ENCODE peak calls at places on chromosomes 5 and 9, in eight cellular contexts. H, C, V, Q, G, N, O and S are unnamed samples.

GRCh38 chr5:72860499-72860898 is 44.0 kb downstream of the TNPO1 start:
- DNase-seq in H (no peak), C (no peak), V (no peak), Q (no peak), G (no peak), N (no peak), O (peak; percentile 31), S (no peak)

GRCh38 chr9:35914307-35914807 is 5.1 kb downstream of the SPAAR start:
- DNase-seq in H (peak; percentile 85), C (peak; percentile 74), V (peak; percentile 56), Q (no peak), G (peak; percentile 75), N (no peak), O (peak; percentile 69), S (no peak)

GRCh38 chr9:135611142-135611874 is 28.0 kb downstream of the GLT6D1 start:
- DNase-seq in H (no peak), C (no peak), V (no peak), Q (no peak), G (no peak), N (no peak), O (no peak), S (peak; percentile 1)

GRCh38 chr9:16918920-16919319 is 48.5 kb upstream of the BNC2 start:
- DNase-seq in H (no peak), C (no peak), V (no peak), Q (no peak), G (no peak), N (no peak), O (peak; percentile 57), S (no peak)

GRCh38 chr9:94212531-94212930 is 46.6 kb upstream of the ZNF169 start:
- DNase-seq in H (no peak), C (no peak), V (no peak), Q (no peak), G (no peak), N (no peak), O (no peak), S (no peak)

GRCh38 chr9:99073347-99073746 is 31.6 kb upstream of the TGFBR1 start:
- DNase-seq in H (no peak), C (no peak), V (no peak), Q (no peak), G (no peak), N (no peak), O (no peak), S (no peak)

GRCh38 chr5:93188876-93189485 is 392.0 kb downstream of the NR2F1-AS1 start:
- DNase-seq in H (no peak), C (no peak), V (no peak), Q (no peak), G (no peak), N (no peak), O (no peak), S (no peak)

GRCh38 chr5:72171667-72172066 is 64.4 kb downstream of the MAP1B start:
- DNase-seq in H (no peak), C (no peak), V (no peak), Q (no peak), G (no peak), N (no peak), O (no peak), S (no peak)

GRCh38 chr5:56003179-56003578 is 8.4 kb upstream of the IL6ST start:
- DNase-seq in H (peak; percentile 90), C (peak; percentile 68), V (peak; percentile 54), Q (peak; percentile 15), G (peak; percentile 75), N (no peak), O (no peak), S (no peak)

GRCh38 chr5:172479034-172479783 is 24.9 kb upstream of the SH3PXD2B start:
- DNase-seq in H (peak; percentile 89), C (peak; percentile 83), V (peak; percentile 87), Q (peak; percentile 81), G (peak; percentile 86), N (peak; percentile 67), O (peak; percentile 81), S (peak; percentile 62)

GRCh38 chr9:6822696-6823095 is 64.9 kb downstream of the KDM4C start:
- DNase-seq in H (no peak), C (no peak), V (no peak), Q (no peak), G (no peak), N (no peak), O (no peak), S (no peak)

GRCh38 chr5:1805736-1806135 is 4.5 kb downstream of the NDUFS6 start:
- DNase-seq in H (no peak), C (no peak), V (no peak), Q (no peak), G (no peak), N (no peak), O (no peak), S (no peak)

GRCh38 chr5:170603578-170604565 is 100.1 kb downstream of the KCNIP1 start:
- DNase-seq in H (peak; percentile 46), C (no peak), V (no peak), Q (peak; percentile 22), G (peak; percentile 30), N (no peak), O (peak; percentile 34), S (no peak)

GRCh38 chr9:4298255-4299005 is 1.4 kb downstream of the GLIS3 start:
- DNase-seq in H (no peak), C (peak; percentile 43), V (peak; percentile 49), Q (no peak), G (peak; percentile 56), N (no peak), O (peak; percentile 53), S (peak; percentile 31)

GRCh38 chr5:172282277-172283019 is 1.1 kb downstream of the UBTD2 start:
- DNase-seq in H (no peak), C (no peak), V (no peak), Q (no peak), G (no peak), N (no peak), O (peak; percentile 34), S (no peak)

GRCh38 chr9:36264896-36265295 is 6.6 kb upstream of the GNE start:
- DNase-seq in H (no peak), C (no peak), V (no peak), Q (no peak), G (no peak), N (no peak), O (no peak), S (no peak)

DNA sequence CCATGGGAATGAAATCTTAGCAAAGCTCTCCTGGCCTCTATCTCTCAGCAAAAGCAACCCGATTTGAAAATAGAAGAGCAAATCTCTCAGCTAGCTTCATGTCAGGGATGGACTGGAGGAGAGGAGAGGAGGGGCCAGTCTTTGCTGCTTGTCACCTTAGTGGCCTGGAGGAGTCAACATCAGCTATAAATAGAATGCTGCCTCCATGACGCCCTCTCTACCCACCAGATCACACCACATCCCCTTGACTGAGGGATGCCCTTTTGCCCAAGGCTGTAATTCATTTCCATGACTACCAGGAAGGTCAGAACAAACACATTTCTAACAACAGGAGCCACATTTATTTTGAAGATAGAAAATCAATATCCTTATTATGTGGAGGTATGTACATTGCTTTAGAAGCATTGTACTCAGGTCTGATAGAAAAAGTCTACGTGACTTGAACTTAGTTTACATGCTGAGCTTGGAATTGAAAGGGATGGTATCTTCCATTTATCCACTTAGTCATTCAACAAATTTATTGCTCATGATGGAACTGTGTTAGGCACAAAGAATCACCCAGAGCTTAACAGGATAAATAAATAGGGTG is 92.4 kb upstream of the LIFR start:
- DNase-seq in H (no peak), C (no peak), V (no peak), Q (no peak), G (no peak), N (no peak), O (no peak), S (no peak)
- TF ChIP-seq POLR2AphosphoS5 in H (no peak), C (no peak), V (no peak), Q (no peak), G (no peak), N (no peak), O (no peak), S (no peak)

DNA sequence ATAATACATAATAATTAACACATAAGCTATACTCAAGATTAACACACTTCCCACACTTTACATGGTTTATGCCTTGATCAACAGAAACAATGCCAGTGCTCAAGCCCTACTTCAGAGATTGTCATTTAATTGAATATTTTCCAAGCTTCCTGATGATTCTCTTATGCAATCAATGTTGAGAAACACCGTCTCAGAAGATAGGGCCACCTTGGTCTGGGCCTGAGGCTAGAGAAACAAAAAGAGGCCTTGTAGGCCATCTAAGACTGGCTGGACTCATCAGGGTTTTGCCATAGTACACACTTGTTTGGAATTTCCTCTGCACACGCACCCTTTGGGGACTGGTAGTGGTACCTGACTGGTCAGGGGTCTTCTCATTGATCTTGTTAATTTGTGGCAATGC is 16.3 kb downstream of the C9orf152 start:
- DNase-seq in H (no peak), C (no peak), V (no peak), Q (no peak), G (no peak), N (no peak), O (no peak), S (no peak)
- H3K4me1 ChIP-seq in H (peaks cover 81% of the 10 kb centered on the region), C (peaks cover 44% of the 10 kb centered on the region), V (peaks cover 39% of the 10 kb centered on the region), Q (peaks cover 20% of the 10 kb centered on the region), G (peaks cover 69% of the 10 kb centered on the region), N (peaks cover 3% of the 10 kb centered on the region), O (no peaks in the 10 kb centered on the region), S (no peaks in the 10 kb centered on the region)

GRCh38 chr5:148401604-148402003 is 17.8 kb downstream of the FBXO38 start:
- DNase-seq in H (no peak), C (no peak), V (no peak), Q (no peak), G (no peak), N (no peak), O (peak; percentile 89), S (no peak)

GRCh38 chr5:148395031-148395430 is 11.3 kb downstream of the FBXO38 start:
- DNase-seq in H (peak; percentile 17), C (no peak), V (no peak), Q (no peak), G (no peak), N (no peak), O (no peak), S (no peak)

GRCh38 chr5:148394587-148395019 is 10.8 kb downstream of the FBXO38 start:
- DNase-seq in H (peak; percentile 88), C (no peak), V (no peak), Q (no peak), G (no peak), N (no peak), O (no peak), S (no peak)

GRCh38 chr5:148397968-148398595 is 14.3 kb downstream of the FBXO38 start:
- DNase-seq in H (peak; percentile 58), C (no peak), V (peak; percentile 32), Q (no peak), G (no peak), N (no peak), O (no peak), S (no peak)

DNA sequence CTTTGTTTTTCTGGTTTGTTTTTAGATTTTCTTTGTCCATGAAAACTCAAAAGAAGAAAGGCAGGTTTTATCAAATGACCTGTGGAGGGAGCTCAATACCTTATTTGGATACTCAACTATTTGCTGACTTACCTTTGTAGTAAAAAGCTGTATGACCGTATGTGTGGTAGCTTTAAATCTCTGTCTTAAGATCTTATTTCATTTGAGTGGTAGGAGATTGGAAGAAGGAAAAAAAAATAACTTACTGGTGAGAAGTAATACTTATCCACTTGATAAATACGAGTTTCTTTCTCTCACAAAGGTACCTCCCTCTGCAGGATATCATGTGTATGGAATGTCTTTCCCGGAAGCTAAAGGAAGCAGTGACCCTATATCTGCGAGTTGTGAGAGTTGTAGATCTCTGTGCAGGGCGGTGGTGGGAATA is 15.0 kb downstream of the FBXO38 start:
- DNase-seq in H (peak; percentile 9), C (no peak), V (no peak), Q (no peak), G (no peak), N (no peak), O (peak; percentile 61), S (no peak)
- H3K27ac ChIP-seq in H (peak overlapping the region; percentile 7), C (peak overlapping the region; percentile 68), V (no peak overlapping the region), Q (no peak overlapping the region), G (no peak overlapping the region), N (no peak overlapping the region), O (peak overlapping the region; percentile 55), S (no peak overlapping the region)

GRCh38 chr5:104573979-104574709 is 1011.6 kb upstream of the NUDT12 start:
- DNase-seq in H (no peak), C (no peak), V (no peak), Q (no peak), G (no peak), N (no peak), O (no peak), S (no peak)
- TF ChIP-seq POLR2AphosphoS5 in H (no peak), C (no peak), V (no peak), Q (no peak), G (no peak), N (no peak), O (no peak), S (no peak)